ENCODE peak calls at places on chromosomes 6 and 20, in seven cellular contexts. W, T, V, G, R, O and S are unnamed samples.

GRCh38 chr6:17687136-17687535 is 19.6 kb downstream of the NUP153 start:
- DNase-seq in W (no peak), T (no peak), V (no peak), G (no peak), R (no peak), O (no peak), S (no peak)

GRCh38 chr6:123551939-123552707 is 84.6 kb downstream of the TRDN start:
- DNase-seq in W (no peak), T (no peak), V (no peak), G (no peak), R (no peak), O (no peak), S (no peak)

GRCh38 chr6:112202639-112203341 is 51.6 kb downstream of the LAMA4 start:
- DNase-seq in W (peak; percentile 8), T (no peak), V (no peak), G (no peak), R (peak; percentile 21), O (no peak), S (no peak)

GRCh38 chr6:167652701-167653095 is 174.0 kb upstream of the AFDN start:
- DNase-seq in W (peak; percentile 53), T (no peak), V (no peak), G (no peak), R (no peak), O (no peak), S (no peak)

GRCh38 chr6:120826253-120826652 is 508.0 kb downstream of the TBC1D32 start:
- DNase-seq in W (peak; percentile 13), T (peak; percentile 59), V (no peak), G (no peak), R (no peak), O (no peak), S (peak; percentile 28)

GRCh38 chr6:85482206-85483040 is 32.5 kb downstream of the NT5E start:
- DNase-seq in W (no peak), T (no peak), V (no peak), G (no peak), R (peak; percentile 72), O (no peak), S (no peak)

GRCh38 chr20:3781153-3781910 is at the start of gene SPEF1:
- DNase-seq in W (peak; percentile 97), T (peak; percentile 73), V (no peak), G (no peak), R (peak; percentile 94), O (peak; percentile 95), S (peak; percentile 62)

GRCh38 chr6:72084992-72085569 is 198.7 kb downstream of the RIMS1 start:
- DNase-seq in W (no peak), T (no peak), V (no peak), G (no peak), R (no peak), O (no peak), S (no peak)

GRCh38 chr6:108406943-108407342 is 112.1 kb downstream of the AFG1L start:
- DNase-seq in W (no peak), T (no peak), V (no peak), G (no peak), R (no peak), O (no peak), S (no peak)

GRCh38 chr6:73340048-73340447 is 14.0 kb downstream of the DPPA5 start:
- DNase-seq in W (no peak), T (no peak), V (no peak), G (no peak), R (no peak), O (no peak), S (no peak)